ENCODE peak calls at places on chromosomes 4 and X, in ten cellular contexts. D, V, E, C, U, H, I, N, F and L are unnamed samples.

GRCh38 chrX:154761977-154762528 is 611 bp upstream of the DKC1 start:
- DNase-seq in D (no peak), V (no peak), E (peak; percentile 41), C (no peak), U (no peak), H (no peak), I (no peak), N (no peak), F (no peak), L (peak; percentile 43)

GRCh38 chr4:212438-213174 is 88.3 kb downstream of the ZNF718 start:
- DNase-seq in D (no peak), V (no peak), E (no peak), C (peak; percentile 83), U (peak; percentile 86), H (peak; percentile 49), I (no peak), N (peak; percentile 86), F (no peak), L (no peak)

GRCh38 chrX:104018126-104018525 is 4.6 kb upstream of the H2BW1 start:
- DNase-seq in D (no peak), V (no peak), E (no peak), C (peak; percentile 34), U (no peak), H (no peak), I (no peak), N (no peak), F (no peak), L (no peak)

GRCh38 chr4:112748352-112748900 is 111.5 kb downstream of the LARP7 start:
- DNase-seq in D (no peak), V (no peak), E (no peak), C (no peak), U (no peak), H (no peak), I (no peak), N (no peak), F (no peak), L (no peak)

GRCh38 chr4:165053645-165054044 is at the start of gene TRIM75:
- DNase-seq in D (no peak), V (no peak), E (no peak), C (no peak), U (no peak), H (no peak), I (no peak), N (no peak), F (no peak), L (no peak)

GRCh38 chrX:120358687-120359086 is 3.2 kb upstream of the ATP1B4 start:
- DNase-seq in D (no peak), V (no peak), E (no peak), C (peak; percentile 1), U (peak; percentile 14), H (no peak), I (no peak), N (peak; percentile 45), F (no peak), L (no peak)

GRCh38 chr4:76607266-76607799 is 172.3 kb downstream of the SHROOM3 start:
- DNase-seq in D (peak; percentile 96), V (no peak), E (no peak), C (peak; percentile 54), U (no peak), H (peak; percentile 99), I (no peak), N (no peak), F (no peak), L (no peak)

GRCh38 chr4:36508390-36508789 is 227.0 kb downstream of the DTHD1 start:
- DNase-seq in D (no peak), V (no peak), E (no peak), C (no peak), U (no peak), H (no peak), I (no peak), N (no peak), F (peak; percentile 67), L (no peak)

GRCh38 chr4:2961411-2962098 is 1.7 kb downstream of the NOP14 start:
- DNase-seq in D (no peak), V (no peak), E (no peak), C (no peak), U (no peak), H (no peak), I (no peak), N (no peak), F (peak; percentile 81), L (no peak)

GRCh38 chrX:27276751-27277150 is 186.4 kb downstream of the PPP4R3C start:
- DNase-seq in D (no peak), V (no peak), E (no peak), C (no peak), U (no peak), H (no peak), I (no peak), N (no peak), F (no peak), L (no peak)

GRCh38 chrX:129840334-129840733 is 3.4 kb downstream of the ZDHHC9 start:
- DNase-seq in D (no peak), V (no peak), E (no peak), C (peak; percentile 19), U (no peak), H (no peak), I (no peak), N (no peak), F (no peak), L (no peak)

GRCh38 chr4:40283968-40284367 is 51.2 kb upstream of the CHRNA9 start:
- DNase-seq in D (no peak), V (no peak), E (no peak), C (no peak), U (peak; percentile 62), H (no peak), I (no peak), N (no peak), F (peak; percentile 61), L (no peak)

GRCh38 chr4:94463771-94464170 is 12.0 kb downstream of the PDLIM5 start:
- DNase-seq in D (no peak), V (no peak), E (no peak), C (peak; percentile 43), U (peak; percentile 28), H (no peak), I (no peak), N (no peak), F (no peak), L (no peak)

GRCh38 chr4:123349401-123350190 is 47.0 kb upstream of the SPRY1 start:
- DNase-seq in D (no peak), V (no peak), E (no peak), C (peak; percentile 52), U (no peak), H (no peak), I (no peak), N (no peak), F (no peak), L (no peak)

GRCh38 chr4:183185018-183185417 is 86.0 kb downstream of the WWC2 start:
- DNase-seq in D (no peak), V (no peak), E (no peak), C (no peak), U (no peak), H (no peak), I (no peak), N (no peak), F (peak; percentile 67), L (no peak)

GRCh38 chr4:140691369-140691768 is 64.8 kb downstream of the TBC1D9 start:
- DNase-seq in D (no peak), V (peak; percentile 1), E (no peak), C (peak; percentile 78), U (no peak), H (no peak), I (no peak), N (no peak), F (no peak), L (no peak)

GRCh38 chr4:6785572-6785925 is 3.0 kb downstream of the KIAA0232 start:
- DNase-seq in D (no peak), V (no peak), E (no peak), C (no peak), U (no peak), H (no peak), I (no peak), N (no peak), F (no peak), L (no peak)

GRCh38 chr4:100295792-100296191 is 105.5 kb upstream of the DDIT4L start:
- DNase-seq in D (no peak), V (no peak), E (no peak), C (peak; percentile 51), U (peak; percentile 50), H (no peak), I (no peak), N (no peak), F (no peak), L (no peak)

GRCh38 chr4:38565271-38566199 is 98.5 kb upstream of the KLF3 start:
- DNase-seq in D (no peak), V (peak; percentile 12), E (peak; percentile 1), C (peak; percentile 69), U (peak; percentile 0), H (peak; percentile 19), I (no peak), N (no peak), F (no peak), L (no peak)

GRCh38 chrX:17801431-17801830 is 59.7 kb downstream of the RAI2 start:
- DNase-seq in D (no peak), V (no peak), E (no peak), C (no peak), U (no peak), H (no peak), I (no peak), N (no peak), F (no peak), L (no peak)

GRCh38 chr4:148341980-148342800 is 100.0 kb downstream of the NR3C2 start:
- DNase-seq in D (no peak), V (no peak), E (no peak), C (no peak), U (no peak), H (no peak), I (no peak), N (no peak), F (no peak), L (no peak)

GRCh38 chr4:6644792-6645530 is 4.5 kb downstream of the MRFAP1 start:
- DNase-seq in D (no peak), V (no peak), E (no peak), C (no peak), U (no peak), H (no peak), I (no peak), N (no peak), F (no peak), L (no peak)

GRCh38 chrX:134254511-134254910 is 17.5 kb downstream of the CCDC160 start:
- DNase-seq in D (no peak), V (no peak), E (no peak), C (no peak), U (no peak), H (no peak), I (no peak), N (no peak), F (no peak), L (no peak)

GRCh38 chrX:10832103-10832502 is 211.7 kb upstream of the MID1 start:
- DNase-seq in D (no peak), V (no peak), E (no peak), C (no peak), U (no peak), H (no peak), I (no peak), N (no peak), F (no peak), L (no peak)

GRCh38 chr4:45063701-45064100 is 337.3 kb upstream of the GNPDA2 start:
- DNase-seq in D (no peak), V (no peak), E (no peak), C (no peak), U (no peak), H (no peak), I (no peak), N (no peak), F (no peak), L (peak; percentile 61)

GRCh38 chrX:46500054-46500453 is 45.2 kb downstream of the ZNF674 start:
- DNase-seq in D (no peak), V (no peak), E (no peak), C (no peak), U (no peak), H (no peak), I (no peak), N (no peak), F (no peak), L (no peak)

GRCh38 chr4:53863731-53864130 is 200.7 kb downstream of the CHIC2 start:
- DNase-seq in D (no peak), V (no peak), E (no peak), C (peak; percentile 43), U (no peak), H (no peak), I (no peak), N (no peak), F (no peak), L (no peak)

GRCh38 chr4:7226464-7226863 is 34.1 kb downstream of the SORCS2 start:
- DNase-seq in D (no peak), V (no peak), E (no peak), C (no peak), U (no peak), H (no peak), I (no peak), N (no peak), F (no peak), L (no peak)